ENCODE peak calls at places on chromosomes 7 and 10, in eight cellular contexts. J is transverse colon, R is prostate gland, U is GM23338, D is pancreas, I is OCI-LY7, K is body of pancreas, T is IMR-90. E is an unnamed sample. For H3K4me1, the result is how much of the 10 kb centered on the place peaks cover.

GRCh38 chr7:111232249-111233084 is 141.5 kb downstream of the LRRN3 start:
- DNase-seq in J (no peak), R (no peak), U (no peak), D (no peak), I (no peak), K (no peak), T (peak), E (no peak)

GRCh38 chr7:155872678-155873369 is 60.6 kb upstream of the SHH start:
- DNase-seq in J (no peak), R (no peak), U (no peak), D (no peak), I (no peak), K (no peak), T (no peak), E (no peak)

GRCh38 chr10:71337219-71337625 is 18.2 kb downstream of the SLC29A3 start:
- DNase-seq in J (peak), R (no peak), U (peak), D (no peak), I (no peak), K (no peak), T (no peak), E (no peak)

GRCh38 chr10:71312840-71313789 is 5.9 kb upstream of the SLC29A3 start:
- DNase-seq in J (peak), R (peak), U (no peak), D (no peak), I (no peak), K (peak), T (peak), E (no peak)

GRCh38 chr10:10599994-10600393 is 417.7 kb upstream of the CELF2 start:
- DNase-seq in J (no peak), R (no peak), U (no peak), D (no peak), I (no peak), K (no peak), T (no peak), E (no peak)

GRCh38 chr7:21367081-21367480 is 60.8 kb upstream of the SP4 start:
- DNase-seq in J (no peak), R (no peak), U (no peak), D (no peak), I (no peak), K (no peak), T (no peak), E (no peak)

GRCh38 chr7:93578762-93579161 is 4.2 kb upstream of the CALCR start:
- DNase-seq in J (no peak), R (no peak), U (no peak), D (no peak), I (no peak), K (no peak), T (no peak), E (no peak)

GRCh38 chr7:148334959-148335577 is 255.5 kb upstream of the C7orf33 start:
- DNase-seq in J (no peak), R (no peak), U (no peak), D (no peak), I (no peak), K (no peak), T (no peak), E (no peak)

GRCh38 chr10:132383026-132383565 is 13.9 kb upstream of the PWWP2B start:
- DNase-seq in J (peak), R (no peak), U (no peak), D (no peak), I (no peak), K (no peak), T (no peak), E (no peak)

GRCh38 chr7:27095897-27096755 is at the start of gene HOXA1:
- DNase-seq in J (peak), R (peak), U (peak), D (peak), I (peak), K (peak), T (peak), E (peak)

GRCh38 chr7:24963218-24963617 is 16.8 kb downstream of the OSBPL3 start:
- DNase-seq in J (peak), R (no peak), U (no peak), D (peak), I (peak), K (no peak), T (peak), E (no peak)

GRCh38 chr7:150971242-150972048 is 6.7 kb downstream of the KCNH2 start:
- DNase-seq in J (no peak), R (no peak), U (no peak), D (no peak), I (peak), K (peak), T (no peak), E (no peak)

GRCh38 chr10:123663522-123663921 is 2.6 kb upstream of the GPR26 start:
- DNase-seq in J (no peak), R (no peak), U (peak), D (no peak), I (no peak), K (no peak), T (no peak), E (no peak)

GRCh38 chr7:151695856-151696555 is 176.3 kb upstream of the RHEB start:
- DNase-seq in J (no peak), R (peak), U (no peak), D (no peak), I (no peak), K (no peak), T (no peak), E (no peak)

GRCh38 chr7:111266613-111267012 is 175.7 kb downstream of the LRRN3 start:
- DNase-seq in J (no peak), R (no peak), U (peak), D (no peak), I (no peak), K (no peak), T (peak), E (no peak)

GRCh38 chr7:105837765-105838241 is 38.6 kb downstream of the ATXN7L1 start:
- DNase-seq in J (peak), R (no peak), U (peak), D (no peak), I (no peak), K (no peak), T (no peak), E (no peak)

GRCh38 chr10:79477456-79477855 is 32.0 kb upstream of the ZCCHC24 start:
- DNase-seq in J (no peak), R (no peak), U (no peak), D (no peak), I (no peak), K (no peak), T (peak), E (no peak)

GRCh38 chr7:64951250-64951848 is 39.5 kb downstream of the ZNF117 start:
- DNase-seq in J (no peak), R (no peak), U (peak), D (no peak), I (peak), K (no peak), T (peak), E (peak)

GRCh38 chr7:17144313-17144712 is 154.1 kb upstream of the AHR start:
- DNase-seq in J (no peak), R (no peak), U (no peak), D (no peak), I (no peak), K (no peak), T (peak), E (no peak)

GRCh38 chr7:100516135-100516812 is 22.7 kb upstream of the AGFG2 start:
- DNase-seq in J (peak), R (no peak), U (peak), D (no peak), I (peak), K (no peak), T (peak), E (no peak)

GRCh38 chr7:44386139-44386913 is 60.9 kb upstream of the CAMK2B start:
- DNase-seq in J (no peak), R (no peak), U (no peak), D (no peak), I (no peak), K (no peak), T (peak), E (no peak)

GRCh38 chr7:128364166-128364565 is 2.7 kb upstream of the PRRT4 start:
- DNase-seq in J (no peak), R (no peak), U (no peak), D (no peak), I (no peak), K (no peak), T (no peak), E (no peak)

GRCh38 chr10:21519981-21520436 is 5.5 kb downstream of the SKIDA1 start:
- DNase-seq in J (no peak), R (peak), U (no peak), D (no peak), I (no peak), K (no peak), T (peak), E (peak)

GRCh38 chr7:24024689-24025088 is 259.3 kb upstream of the NPY start:
- DNase-seq in J (no peak), R (no peak), U (no peak), D (no peak), I (no peak), K (no peak), T (no peak), E (no peak)

GRCh38 chr10:69056129-69056528 is 31.8 kb upstream of the SRGN start:
- DNase-seq in J (no peak), R (no peak), U (no peak), D (no peak), I (no peak), K (no peak), T (no peak), E (no peak)

GRCh38 chr7:104980440-104980839 is 33.6 kb upstream of the KMT2E start:
- DNase-seq in J (no peak), R (no peak), U (no peak), D (no peak), I (no peak), K (no peak), T (no peak), E (no peak)

GRCh38 chr7:134899729-134900128 is 86.6 kb upstream of the AGBL3 start:
- DNase-seq in J (no peak), R (no peak), U (no peak), D (no peak), I (no peak), K (no peak), T (peak), E (no peak)

GRCh38 chr10:14879801-14880193 is 1.1 kb downstream of the SUV39H2 start:
- DNase-seq in J (no peak), R (no peak), U (peak), D (no peak), I (peak), K (no peak), T (no peak), E (no peak)

GRCh38 chr10:30639946-30640786 is 10.6 kb upstream of the LYZL2 start:
- DNase-seq in J (no peak), R (no peak), U (peak), D (no peak), I (peak), K (no peak), T (peak), E (peak)

DNA sequence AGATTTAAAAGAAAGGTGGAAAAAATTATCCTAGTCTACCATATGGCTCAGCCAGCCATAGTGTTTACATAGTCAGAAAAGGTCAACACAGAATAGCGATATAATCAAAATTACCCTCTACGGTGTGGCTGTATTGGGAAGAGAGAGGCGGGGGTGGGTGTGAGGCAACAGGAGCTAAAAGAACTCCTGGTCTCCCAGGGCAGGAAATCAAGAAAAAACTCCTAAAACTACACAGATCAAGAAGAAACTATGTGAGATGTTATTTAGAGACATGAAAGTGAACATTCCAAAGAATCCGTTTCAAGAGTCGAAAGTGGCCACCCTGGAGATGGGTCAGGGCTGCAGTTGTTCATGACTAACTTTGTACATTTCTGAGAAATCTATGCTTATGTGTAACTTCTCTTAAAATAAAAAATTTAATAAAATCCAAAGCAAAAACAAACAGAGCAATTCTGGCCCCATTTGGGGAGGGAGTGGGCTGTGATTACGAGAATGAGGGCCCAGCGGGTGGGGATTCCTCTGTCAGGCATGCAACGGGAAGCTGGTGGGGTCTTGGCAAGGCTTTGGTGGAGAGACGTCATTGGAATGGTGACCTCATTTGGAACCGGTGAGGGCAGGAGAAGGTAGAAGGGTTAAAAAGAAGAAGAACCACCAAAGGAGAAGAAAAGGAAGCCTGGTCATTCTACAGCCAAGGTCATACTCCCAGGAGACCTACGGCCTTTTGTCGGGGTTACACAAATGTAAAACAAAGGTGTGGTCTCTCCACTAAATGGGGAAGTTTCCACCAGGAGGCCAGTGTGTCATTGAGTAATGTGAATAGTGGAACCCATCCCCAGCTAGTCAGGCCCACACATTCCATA is 71.2 kb upstream of the DUSP5 start:
- DNase-seq in J (no peak), R (no peak), U (no peak), D (peak), I (peak), K (no peak), T (peak), E (no peak)
- H3K4me1 ChIP-seq in J (under half), R (under half), U (under half), D (under half), I (half or more), K (under half), T (under half), E (under half)

GRCh38 chr7:51309361-51310130 is 7.1 kb downstream of the COBL start:
- DNase-seq in J (no peak), R (no peak), U (no peak), D (no peak), I (no peak), K (no peak), T (no peak), E (no peak)
- H3K4me1 ChIP-seq in J (under half), R (under half), U (half or more), D (under half), I (under half), K (under half), T (under half), E (under half)

GRCh38 chr10:95542330-95542729 is 18.8 kb downstream of the SORBS1 start:
- DNase-seq in J (no peak), R (no peak), U (no peak), D (no peak), I (no peak), K (no peak), T (no peak), E (no peak)

GRCh38 chr10:95545981-95546380 is 15.2 kb downstream of the SORBS1 start:
- DNase-seq in J (no peak), R (no peak), U (no peak), D (no peak), I (no peak), K (no peak), T (no peak), E (no peak)

GRCh38 chr10:95544783-95545500 is 16.2 kb downstream of the SORBS1 start:
- DNase-seq in J (no peak), R (no peak), U (no peak), D (no peak), I (no peak), K (no peak), T (no peak), E (no peak)

GRCh38 chr10:95542761-95543160 is 18.4 kb downstream of the SORBS1 start:
- DNase-seq in J (no peak), R (no peak), U (no peak), D (no peak), I (no peak), K (no peak), T (no peak), E (no peak)

GRCh38 chr10:95543459-95543858 is 17.7 kb downstream of the SORBS1 start:
- DNase-seq in J (no peak), R (no peak), U (no peak), D (no peak), I (no peak), K (no peak), T (no peak), E (no peak)
- H3K4me1 ChIP-seq in J (under half), R (under half), U (half or more), D (under half), I (under half), K (under half), T (under half), E (under half)

DNA sequence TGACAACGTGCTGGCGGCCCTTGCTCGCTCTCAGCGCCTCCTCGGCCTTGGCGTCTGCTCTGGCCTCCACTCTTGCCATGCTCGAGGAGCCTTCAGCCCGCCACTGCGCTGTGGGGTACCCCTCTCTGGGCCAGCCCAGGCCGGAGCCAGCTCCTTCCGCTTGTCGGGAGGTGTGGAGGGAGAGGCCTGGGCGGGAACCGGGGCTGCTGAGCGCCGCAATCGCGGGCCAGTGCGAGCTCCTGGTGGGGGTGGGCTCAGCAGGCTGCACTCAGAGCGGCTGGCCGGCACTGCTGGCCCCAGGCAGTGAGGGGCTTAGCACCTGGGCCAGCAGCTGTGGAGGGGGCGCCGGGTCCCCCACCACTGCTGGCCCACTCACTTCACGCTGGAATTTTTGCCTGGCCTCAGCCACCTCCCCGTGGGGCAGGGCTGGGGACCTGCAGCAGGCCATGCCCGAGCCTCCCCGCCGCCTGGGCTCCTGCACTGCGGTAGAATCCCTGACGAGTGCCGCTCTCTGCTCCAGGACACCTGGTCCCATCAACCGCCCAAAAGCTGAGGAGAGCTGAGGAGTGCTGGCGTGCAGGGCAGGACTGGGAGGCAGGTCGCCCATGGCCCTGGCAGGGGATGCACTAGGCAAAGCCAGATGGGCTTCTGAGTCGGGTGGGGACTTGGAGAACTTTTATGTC is 372.2 kb upstream of the NRG3 start:
- DNase-seq in J (no peak), R (no peak), U (no peak), D (no peak), I (no peak), K (no peak), T (no peak), E (no peak)
- H3K4me1 ChIP-seq in J (under half), R (under half), U (under half), D (under half), I (under half), K (under half), T (under half), E (under half)